ENCODE peak calls at places on chromosomes 11 and 22, in six cellular contexts. L, J, H, B, G and D are unnamed samples.

GRCh38 chr11:44113572-44113971 is 18.1 kb downstream of the EXT2 start:
- DNase-seq in L (no peak), J (no peak), H (no peak), B (no peak), G (no peak), D (no peak)

GRCh38 chr22:44063462-44064371 is 39.6 kb downstream of the PARVB start:
- DNase-seq in L (no peak), J (no peak), H (no peak), B (no peak), G (no peak), D (no peak)

GRCh38 chr11:132604446-132604845 is 927.9 kb downstream of the OPCML start:
- DNase-seq in L (peak; percentile 71), J (peak; percentile 52), H (no peak), B (no peak), G (no peak), D (no peak)

GRCh38 chr11:33722579-33723234 is 13.5 kb downstream of the CD59 start:
- DNase-seq in L (peak; percentile 90), J (no peak), H (peak; percentile 50), B (no peak), G (no peak), D (no peak)

GRCh38 chr22:25137577-25138525 is 61.8 kb upstream of the CRYBB3 start:
- DNase-seq in L (no peak), J (peak; percentile 36), H (no peak), B (no peak), G (no peak), D (no peak)

GRCh38 chr22:29338398-29338797 is 22.9 kb upstream of the RASL10A start:
- DNase-seq in L (no peak), J (no peak), H (no peak), B (no peak), G (no peak), D (no peak)

GRCh38 chr22:45308624-45309421 is 911 bp upstream of the FAM118A start:
- DNase-seq in L (no peak), J (no peak), H (no peak), B (no peak), G (no peak), D (no peak)

GRCh38 chr11:32905028-32905667 is 12.5 kb downstream of the QSER1 start:
- DNase-seq in L (peak; percentile 5), J (peak; percentile 44), H (no peak), B (no peak), G (no peak), D (no peak)

GRCh38 chr11:763549-764321 is 13.6 kb downstream of the GATD1 start:
- DNase-seq in L (no peak), J (no peak), H (no peak), B (no peak), G (no peak), D (no peak)

GRCh38 chr11:765802-766091 is 11.5 kb downstream of the GATD1 start:
- DNase-seq in L (no peak), J (no peak), H (no peak), B (no peak), G (no peak), D (no peak)

GRCh38 chr11:766106-766940 is 11.0 kb downstream of the GATD1 start:
- DNase-seq in L (no peak), J (no peak), H (no peak), B (no peak), G (no peak), D (no peak)

GRCh38 chr11:764322-765024 is 12.8 kb downstream of the GATD1 start:
- DNase-seq in L (no peak), J (no peak), H (no peak), B (no peak), G (no peak), D (no peak)

DNA sequence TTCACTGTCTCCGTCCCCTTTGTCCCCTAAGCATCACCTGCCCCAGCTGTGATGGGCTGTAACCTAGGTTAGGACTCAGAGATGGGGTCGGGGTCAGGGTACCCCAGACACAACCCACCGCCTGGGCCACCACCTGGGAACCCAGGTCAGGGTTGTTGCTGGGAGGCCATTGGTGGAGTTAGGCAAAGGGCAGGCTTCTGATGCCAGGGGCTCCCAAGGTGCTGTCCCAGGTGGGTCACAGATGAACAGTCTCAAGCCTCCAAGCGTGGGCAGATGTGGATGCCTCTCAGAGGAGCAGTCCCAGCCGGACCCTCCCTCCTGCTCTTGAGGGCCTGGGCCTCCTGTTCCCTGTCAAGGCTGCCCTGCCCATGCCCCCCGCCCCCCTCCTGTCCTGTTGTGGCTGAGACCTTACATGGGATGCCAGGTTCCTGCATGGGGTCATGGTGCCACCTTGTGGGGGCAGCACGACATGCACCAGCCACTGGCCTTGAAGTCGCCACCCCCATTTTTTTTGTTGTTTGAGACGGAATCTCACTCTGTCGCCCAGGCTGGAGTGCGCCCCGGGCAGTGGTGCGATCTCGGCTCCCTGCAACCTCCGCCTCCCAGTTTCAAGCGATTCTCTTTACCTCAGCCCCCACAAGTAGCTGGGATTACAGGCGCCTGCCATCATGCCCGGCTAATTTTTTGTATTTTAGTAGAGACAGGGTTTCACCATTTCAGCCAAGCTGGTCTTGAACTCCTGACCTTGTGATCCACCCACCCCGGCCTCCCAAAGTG is 12.1 kb downstream of the GATD1 start:
- DNase-seq in L (peak; percentile 59), J (peak; percentile 43), H (peak; percentile 77), B (peak; percentile 68), G (peak; percentile 74), D (peak; percentile 54)
- TF ChIP-seq CTCF in L (peak; percentile 62), J (peak; percentile 45), H (peak; percentile 67), B (peak; percentile 66), G (peak; percentile 84), D (peak; percentile 43)

DNA sequence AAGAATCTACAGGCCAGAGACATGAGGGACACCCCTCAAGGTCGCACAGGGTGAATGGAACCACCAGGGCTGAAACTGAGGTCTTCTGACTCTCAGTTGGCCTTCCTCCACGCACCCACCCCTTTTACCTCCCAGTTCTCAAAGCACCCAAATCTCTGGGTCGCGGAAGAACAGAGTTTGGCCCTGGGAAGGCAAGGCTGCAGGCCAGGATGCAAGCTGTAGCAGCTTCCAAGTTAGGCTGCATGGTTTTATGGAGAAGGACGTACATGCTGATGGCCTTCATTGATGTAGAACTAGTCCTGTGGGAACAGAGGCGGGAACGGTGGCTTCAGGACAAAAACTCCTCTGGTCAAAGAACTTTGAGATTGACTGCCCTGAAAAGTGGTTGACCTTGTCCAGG is 143.5 kb upstream of the B3GAT1 start:
- DNase-seq in L (no peak), J (no peak), H (peak; percentile 7), B (no peak), G (no peak), D (no peak)
- TF ChIP-seq CTCF in L (no peak), J (no peak), H (no peak), B (no peak), G (no peak), D (no peak)

DNA sequence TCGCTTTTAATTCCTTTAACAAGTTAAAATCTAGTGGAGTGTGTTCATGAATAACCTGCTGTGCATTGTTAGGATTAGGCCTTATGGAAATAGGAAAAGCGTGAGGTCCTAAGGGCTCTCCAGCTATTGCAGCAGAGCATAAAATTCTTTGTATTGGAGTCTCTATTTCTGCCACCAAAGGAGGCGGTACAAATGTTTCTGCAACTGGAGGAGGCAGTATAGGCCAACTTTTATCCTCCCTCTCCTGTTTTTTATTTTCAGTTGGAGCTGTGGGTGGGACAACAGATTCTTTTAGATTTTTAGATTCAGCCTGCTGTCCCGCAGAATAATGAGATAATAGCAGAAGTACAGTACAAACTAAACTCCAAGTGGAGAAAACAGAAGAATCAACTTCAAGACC is 26.2 kb downstream of the OR10A6 start:
- DNase-seq in L (peak; percentile 57), J (peak; percentile 54), H (no peak), B (no peak), G (no peak), D (no peak)
- TF ChIP-seq CTCF in L (peak; percentile 28), J (peak; percentile 47), H (no peak), B (no peak), G (no peak), D (no peak)

DNA sequence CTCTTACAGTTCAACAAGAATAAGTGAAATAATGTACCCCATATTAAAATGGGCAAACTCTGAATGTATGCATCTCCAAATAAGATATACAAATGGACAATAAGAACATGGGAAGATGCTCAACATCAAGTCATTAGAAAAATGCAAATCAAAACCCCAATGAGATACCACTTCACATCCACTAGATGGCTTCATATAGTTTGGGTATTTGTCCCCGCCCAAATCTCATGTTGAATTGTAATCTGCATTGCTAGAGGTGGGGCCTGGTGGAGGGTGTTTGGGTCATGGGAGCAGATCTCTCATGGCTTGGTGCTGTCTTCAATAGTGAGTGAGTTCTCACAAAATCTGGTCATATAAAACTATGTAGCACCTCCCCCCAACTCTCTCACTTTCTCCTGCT is 5.7 kb downstream of the MPZL2 start:
- DNase-seq in L (no peak), J (no peak), H (no peak), B (no peak), G (no peak), D (no peak)
- TF ChIP-seq CTCF in L (peak; percentile 17), J (peak; percentile 33), H (no peak), B (no peak), G (no peak), D (no peak)

DNA sequence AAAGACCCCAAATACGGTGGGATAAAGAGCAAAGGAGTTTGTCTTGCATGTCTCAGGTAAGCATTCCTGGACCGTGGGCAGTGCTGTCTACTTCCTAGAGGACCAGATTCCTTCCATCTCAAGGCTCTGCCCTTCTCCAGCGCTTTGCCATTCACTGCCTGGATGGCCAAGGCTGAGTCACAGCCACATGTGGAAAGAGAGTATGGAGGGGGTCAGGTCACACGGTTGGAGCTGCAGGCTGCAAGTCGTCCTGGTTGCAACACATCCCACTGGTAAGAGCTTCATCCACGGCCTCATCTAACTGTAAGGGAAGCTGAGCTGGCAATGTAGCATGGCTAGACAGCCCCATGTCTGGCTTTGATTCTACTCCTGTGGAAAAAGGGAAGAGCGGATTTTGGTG is 300.7 kb downstream of the DDX10 start:
- DNase-seq in L (peak; percentile 90), J (peak; percentile 92), H (no peak), B (no peak), G (no peak), D (no peak)
- TF ChIP-seq CTCF in L (no peak), J (no peak), H (no peak), B (no peak), G (no peak), D (no peak)